ENCODE peak calls at places on chromosomes 12 and 14, in ten cellular contexts. O is RCC 7860, X is AG04450, N is keratinocyte, M is amniotic stem cell, E is activated T-cell treated with anti-CD3 and anti-CD28 coated beads for 1 hour, L is lung, H is fibroblast of mammary gland, Z is fibroblast of the aortic adventitia, B is NCI-H446 treated with DMSO at 0.1 percent for 48 hours. V is an unnamed sample.

GRCh38 chr14:90698379-90698869 is 117.8 kb downstream of the TTC7B start:
- DNase-seq in O (no peak), X (no peak), N (no peak), M (no peak), E (no peak), L (no peak), H (peak; percentile 49), Z (peak; percentile 72), B (peak; percentile 100), V (peak; percentile 65)

GRCh38 chr14:32249780-32250179 is 46.7 kb upstream of the RNU6-8 start:
- DNase-seq in O (no peak), X (no peak), N (no peak), M (no peak), E (no peak), L (no peak), H (no peak), Z (no peak), B (no peak), V (no peak)

GRCh38 chr12:58500399-58500798 is 419.9 kb downstream of the LRIG3 start:
- DNase-seq in O (no peak), X (no peak), N (no peak), M (no peak), E (no peak), L (no peak), H (peak; percentile 45), Z (peak; percentile 51), B (no peak), V (no peak)

GRCh38 chr14:99430491-99430890 is 50.2 kb downstream of the SETD3 start:
- DNase-seq in O (no peak), X (no peak), N (no peak), M (no peak), E (no peak), L (no peak), H (no peak), Z (no peak), B (no peak), V (no peak)

GRCh38 chr14:74965770-74966153 is 10.4 kb upstream of the PGF start:
- DNase-seq in O (peak; percentile 5), X (no peak), N (peak; percentile 95), M (no peak), E (no peak), L (no peak), H (peak; percentile 82), Z (peak; percentile 74), B (no peak), V (no peak)

GRCh38 chr12:27177716-27178115 is 66.4 kb upstream of the STK38L start:
- DNase-seq in O (peak; percentile 72), X (no peak), N (peak; percentile 5), M (no peak), E (no peak), L (no peak), H (peak; percentile 85), Z (peak; percentile 66), B (no peak), V (no peak)

GRCh38 chr12:56358836-56359532 is 923 bp downstream of the STAT2 start:
- DNase-seq in O (peak; percentile 51), X (peak; percentile 71), N (no peak), M (peak; percentile 43), E (no peak), L (no peak), H (peak; percentile 86), Z (peak; percentile 89), B (no peak), V (peak; percentile 43)

GRCh38 chr12:34404377-34405285 is 382.3 kb downstream of the ALG10 start:
- DNase-seq in O (no peak), X (no peak), N (no peak), M (no peak), E (no peak), L (peak; percentile 18), H (no peak), Z (no peak), B (no peak), V (no peak)

GRCh38 chr12:46535907-46536306 is 163.3 kb upstream of the SLC38A2 start:
- DNase-seq in O (no peak), X (no peak), N (no peak), M (no peak), E (no peak), L (no peak), H (no peak), Z (no peak), B (no peak), V (no peak)

GRCh38 chr12:19893514-19893913 is 454.2 kb downstream of the AEBP2 start:
- DNase-seq in O (no peak), X (peak; percentile 7), N (no peak), M (no peak), E (no peak), L (no peak), H (peak; percentile 71), Z (peak; percentile 73), B (no peak), V (peak; percentile 23)

GRCh38 chr12:108299516-108299915 is 39.6 kb downstream of the CMKLR1 start:
- DNase-seq in O (no peak), X (no peak), N (no peak), M (no peak), E (no peak), L (no peak), H (no peak), Z (no peak), B (no peak), V (no peak)

V was measured in smooth muscle cell of the brain vasculature.